ENCODE peak calls at places on chromosomes 6 and 20, in ten cellular contexts. B is DMS79; T is stimulated activated CD8-positive, alpha-beta memory T cell treated with anti-CD3 and anti-CD28 coated beads, Interleukin-7, amount 100 ng/mL, for 24 hours; V is effector CD4-positive, alpha-beta T cell; A is NCI-H446 treated with DMSO at 0.1 percent for 48 hours; O is fibroblast of pulmonary artery; R is sigmoid colon; Q is SK-N-SH; X is ACHN; H is activated CD8-positive, alpha-beta memory T cell treated with anti-CD3 and anti-CD28 coated beads, Interleukin-2, amount 50 U/mL, for 4 hours. D is an unnamed sample.
A peak's percentile ranks its signal among the peaks of the same experiment; 100 is the strongest.

GRCh38 chr20:48223715-48224114 is 438.4 kb upstream of the SULF2 start:
- DNase-seq in A (no peak), T (no peak), H (no peak), B (no peak), V (no peak), Q (no peak), R (no peak), X (no peak), O (no peak), D (no peak)

GRCh38 chr6:75094614-75095321 is 111.1 kb downstream of the COL12A1 start:
- DNase-seq in X (no peak), O (peak; percentile 74), H (no peak), A (no peak), Q (no peak), B (no peak), T (no peak), V (no peak), R (no peak), D (no peak)

GRCh38 chr20:54320148-54320607 is 112.3 kb downstream of the PFDN4 start:
- DNase-seq in T (no peak), A (no peak), V (no peak), O (peak; percentile 33), B (no peak), Q (no peak), R (no peak), X (no peak), H (no peak), D (no peak)

GRCh38 chr6:25006565-25007001 is 70.8 kb upstream of the RIPOR2 start:
- DNase-seq in A (no peak), T (no peak), B (no peak), Q (no peak), O (peak; percentile 89), R (peak; percentile 73), X (no peak), V (no peak), H (no peak), D (peak; percentile 75)

GRCh38 chr6:31829633-31830492 is 2.3 kb downstream of the HSPA1B start:
- DNase-seq in B (peak; percentile 25), H (no peak), X (peak; percentile 52), T (no peak), R (no peak), V (no peak), Q (no peak), O (peak; percentile 62), A (peak; percentile 23), D (no peak)

GRCh38 chr6:42394881-42395620 is 56.7 kb downstream of the TRERF1 start:
- DNase-seq in R (no peak), A (no peak), T (no peak), Q (no peak), H (no peak), V (no peak), O (no peak), B (no peak), X (no peak), D (peak; percentile 35)

GRCh38 chr6:66526061-66526460 is 819.0 kb upstream of the EYS start:
- DNase-seq in X (no peak), B (no peak), H (no peak), A (no peak), R (no peak), T (no peak), O (no peak), V (no peak), Q (no peak), D (no peak)

GRCh38 chr6:77511860-77512259 is 48.6 kb upstream of the HTR1B start:
- DNase-seq in Q (no peak), A (no peak), R (no peak), B (no peak), V (no peak), T (no peak), O (no peak), X (no peak), H (no peak), D (no peak)

GRCh38 chr6:165439928-165440554 is 130.6 kb upstream of the C6orf118 start:
- DNase-seq in O (peak; percentile 90), H (no peak), Q (peak; percentile 27), T (no peak), R (no peak), X (peak; percentile 60), A (peak; percentile 8), B (no peak), V (no peak), D (no peak)

D was measured in activated CD8-positive, alpha-beta T cell treated with anti-CD3 and anti-CD28 coated beads for 36 hours.